ENCODE peak calls at places on chromosomes 3 and 15, in seven cellular contexts. K is tibial nerve, U is body of pancreas, H is heart left ventricle, D is BE2C, A is fibroblast of mammary gland, N is B cell. G is an unnamed sample.

GRCh38 chr3:5052247-5052646 is 69.8 kb upstream of the ARL8B start:
- DNase-seq in K (no peak), U (no peak), H (no peak), D (no peak), A (no peak), N (no peak), G (no peak)

GRCh38 chr15:48385031-48385430 is 53.8 kb downstream of the DUT start:
- DNase-seq in K (no peak), U (no peak), H (no peak), D (no peak), A (no peak), N (no peak), G (no peak)

GRCh38 chr3:190092250-190092649 is 28.4 kb downstream of the P3H2 start:
- DNase-seq in K (no peak), U (no peak), H (no peak), D (no peak), A (peak; percentile 71), N (no peak), G (peak; percentile 83)

GRCh38 chr3:108225221-108225620 is 3.0 kb upstream of the IFT57 start:
- DNase-seq in K (no peak), U (no peak), H (no peak), D (no peak), A (no peak), N (no peak), G (no peak)

GRCh38 chr15:75138016-75138999 is 63.4 kb upstream of the C15orf39 start:
- DNase-seq in K (no peak), U (no peak), H (no peak), D (no peak), A (no peak), N (no peak), G (peak; percentile 61)

GRCh38 chr15:30923429-30923828 is 19.7 kb downstream of the FAN1 start:
- DNase-seq in K (no peak), U (no peak), H (peak; percentile 40), D (no peak), A (no peak), N (no peak), G (no peak)

GRCh38 chr3:141863497-141863896 is 12.9 kb upstream of the ATP1B3 start:
- DNase-seq in K (no peak), U (no peak), H (no peak), D (no peak), A (peak; percentile 53), N (no peak), G (peak; percentile 90)

GRCh38 chr3:114093001-114093350 is 36.4 kb downstream of the QTRT2 start:
- DNase-seq in K (no peak), U (no peak), H (no peak), D (no peak), A (no peak), N (no peak), G (no peak)

GRCh38 chr3:131705558-131706051 is 202.8 kb upstream of the MRPL3 start:
- DNase-seq in K (no peak), U (no peak), H (no peak), D (no peak), A (peak; percentile 16), N (no peak), G (no peak)

GRCh38 chr15:26115229-26115943 is 252.3 kb upstream of the ATP10A start:
- DNase-seq in K (no peak), U (no peak), H (no peak), D (no peak), A (no peak), N (no peak), G (no peak)

GRCh38 chr3:36923523-36923943 is 21.3 kb downstream of the TRANK1 start:
- DNase-seq in K (no peak), U (peak; percentile 17), H (no peak), D (no peak), A (no peak), N (no peak), G (no peak)

GRCh38 chr3:182565916-182566524 is 227.3 kb upstream of the ATP11B start:
- DNase-seq in K (no peak), U (no peak), H (no peak), D (no peak), A (no peak), N (no peak), G (no peak)

GRCh38 chr3:167728176-167728575 is 6.5 kb downstream of the PDCD10 start:
- DNase-seq in K (no peak), U (no peak), H (no peak), D (no peak), A (peak; percentile 66), N (no peak), G (peak; percentile 76)

GRCh38 chr15:51132384-51133139 is 37.9 kb upstream of the TNFAIP8L3 start:
- DNase-seq in K (peak; percentile 72), U (peak; percentile 18), H (peak; percentile 40), D (peak; percentile 48), A (peak; percentile 99), N (no peak), G (peak; percentile 98)

GRCh38 chr15:48170981-48171380 is 7.1 kb downstream of the MYEF2 start:
- DNase-seq in K (no peak), U (no peak), H (no peak), D (no peak), A (no peak), N (no peak), G (no peak)

GRCh38 chr15:31461375-31461774 is 134.7 kb downstream of the KLF13 start:
- DNase-seq in K (no peak), U (no peak), H (no peak), D (no peak), A (no peak), N (no peak), G (no peak)

DNA sequence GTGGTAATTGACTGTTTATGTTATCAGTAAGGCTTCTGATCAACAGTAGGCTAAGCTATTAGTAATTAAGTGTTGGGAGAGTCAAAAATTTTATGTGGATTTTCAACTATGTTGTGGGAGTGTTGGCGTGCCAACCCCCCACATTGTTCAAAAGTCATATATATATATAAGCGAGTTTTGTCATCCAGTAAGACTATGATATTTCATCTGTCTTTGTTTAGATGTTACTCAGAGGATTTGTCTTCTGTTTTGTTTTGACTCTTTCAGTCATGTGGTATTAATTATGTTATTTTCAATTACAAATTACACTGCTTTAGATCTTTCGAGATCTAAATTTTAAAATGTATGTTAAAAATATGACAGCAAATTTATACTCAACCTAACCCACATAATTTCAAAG is 51.0 kb upstream of the RAP2B start:
- DNase-seq in K (no peak), U (no peak), H (no peak), D (no peak), A (peak; percentile 38), N (no peak), G (no peak)
- TF ChIP-seq CTCF in K (no peak), U (no peak), H (no peak), D (no peak), A (no peak), N (no peak), G (no peak)

GRCh38 chr3:173410836-173411235 is 13.3 kb downstream of the NLGN1 start:
- DNase-seq in K (no peak), U (no peak), H (no peak), D (no peak), A (no peak), N (no peak), G (no peak)

GRCh38 chr3:173411288-173412064 is 13.9 kb downstream of the NLGN1 start:
- DNase-seq in K (peak; percentile 25), U (no peak), H (no peak), D (peak; percentile 15), A (peak; percentile 57), N (no peak), G (peak; percentile 59)
- TF ChIP-seq CTCF in K (peak; percentile 57), U (peak; percentile 8), H (peak; percentile 28), D (peak; percentile 43), A (peak; percentile 46), N (no peak), G (peak; percentile 42)

DNA sequence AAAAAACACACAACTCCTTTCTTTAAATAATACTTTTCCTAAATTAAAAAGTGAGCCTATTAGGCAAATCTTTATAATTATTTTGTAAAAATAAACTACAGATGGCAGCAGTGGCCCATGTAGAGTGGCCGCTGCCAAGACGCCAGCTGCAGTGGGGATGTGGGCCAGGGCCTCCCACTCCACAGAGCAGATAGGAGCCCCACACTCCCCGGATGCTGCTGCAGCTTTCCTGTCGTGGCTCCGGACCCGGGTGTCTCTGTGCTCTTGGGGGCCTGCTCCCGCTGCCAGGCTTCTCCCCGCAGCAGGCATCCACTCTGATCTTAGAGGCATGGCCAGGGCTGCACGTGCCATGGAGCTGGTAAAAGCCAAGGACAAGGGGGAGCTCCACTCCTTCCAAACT is 67.5 kb downstream of the PROS1 start:
- DNase-seq in K (no peak), U (no peak), H (peak; percentile 54), D (peak; percentile 26), A (no peak), N (no peak), G (no peak)
- TF ChIP-seq CTCF in K (no peak), U (no peak), H (no peak), D (peak; percentile 6), A (no peak), N (no peak), G (no peak)

GRCh38 chr3:12578742-12579141 is 21.9 kb downstream of the MKRN2 start:
- DNase-seq in K (no peak), U (no peak), H (no peak), D (no peak), A (no peak), N (no peak), G (no peak)
- TF ChIP-seq CTCF in K (no peak), U (no peak), H (no peak), D (peak; percentile 5), A (peak; percentile 30), N (no peak), G (peak; percentile 25)

DNA sequence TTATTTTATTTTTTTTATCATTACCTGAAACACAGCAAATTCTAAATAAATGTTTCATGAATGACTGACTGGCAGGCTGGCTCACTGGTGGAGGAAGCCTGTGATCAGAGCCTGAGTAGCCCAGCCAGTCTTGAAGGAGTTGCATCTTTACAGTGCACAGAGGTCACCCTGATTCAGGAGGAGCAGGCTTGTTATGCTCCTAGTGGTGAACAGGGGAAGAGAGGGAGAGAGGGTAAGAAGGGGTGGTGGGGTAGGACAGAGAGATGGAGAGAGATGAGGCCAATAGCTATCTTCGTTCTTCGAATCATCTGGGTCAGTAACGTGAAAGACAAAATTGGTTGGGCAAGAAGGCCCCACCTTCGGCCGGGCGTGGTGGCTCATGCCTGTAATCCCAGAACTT is 202.6 kb upstream of the MCTP2 start:
- DNase-seq in K (no peak), U (no peak), H (no peak), D (no peak), A (no peak), N (no peak), G (no peak)
- TF ChIP-seq CTCF in K (no peak), U (no peak), H (no peak), D (no peak), A (no peak), N (no peak), G (no peak)

DNA sequence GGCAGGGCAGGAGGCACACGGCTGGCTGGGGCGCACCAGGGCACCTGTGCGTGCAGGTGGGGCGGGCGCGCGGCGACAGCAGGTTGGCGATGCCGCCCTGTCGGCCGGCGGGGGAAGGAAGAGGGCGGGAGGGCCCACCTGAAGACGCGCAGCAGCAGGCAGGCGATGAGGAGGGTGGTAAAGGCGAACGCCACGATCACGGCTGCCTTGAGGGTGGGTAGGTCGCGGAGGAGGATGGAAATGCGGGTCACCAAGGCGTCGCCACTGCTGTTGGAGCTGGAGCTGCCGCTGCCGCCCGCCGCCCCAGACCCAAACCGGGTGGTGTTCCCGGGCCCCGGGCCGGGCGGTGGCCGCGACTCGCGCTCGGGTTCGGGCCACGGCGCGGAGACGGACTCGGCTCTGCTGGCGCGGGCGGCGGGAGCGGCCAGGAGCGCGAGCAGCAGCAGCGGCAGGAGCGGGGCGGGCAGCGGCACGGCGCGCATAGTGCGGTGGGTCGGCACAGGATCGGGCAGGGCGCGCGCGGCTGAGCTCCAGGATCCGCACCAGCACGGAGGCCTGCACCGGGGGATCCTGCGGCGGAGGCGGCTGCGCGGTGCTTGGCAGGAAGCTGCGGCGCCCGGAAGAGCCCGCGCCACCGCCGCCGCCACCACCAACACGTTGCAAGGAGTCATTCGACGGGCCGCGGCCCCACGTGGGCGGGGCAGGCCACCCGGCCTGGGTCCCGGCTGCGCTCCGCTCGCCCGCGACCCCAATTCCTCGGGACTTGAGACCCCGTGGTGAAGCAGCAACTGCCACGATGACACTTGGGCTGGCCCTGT is at the start of gene FAM174B:
- DNase-seq in K (no peak), U (peak; percentile 82), H (peak; percentile 60), D (peak; percentile 65), A (peak; percentile 7), N (no peak), G (peak; percentile 5)
- TF ChIP-seq CTCF in K (no peak), U (no peak), H (no peak), D (no peak), A (no peak), N (no peak), G (no peak)

G was measured in fibroblast of pulmonary artery.